ENCODE peak calls at places on chromosomes 1 and 21, in eight cellular contexts. Y is GM23338, R is IMR-90, F is adrenal gland, P is fibroblast of villous mesenchyme, K is fibroblast of lung, D is cardiac muscle cell, Q is A549. I is an unnamed sample.

GRCh38 chr1:67889940-67890567 is 56.8 kb upstream of the GNG12 start:
- DNase-seq in Y (no peak), R (peak), F (peak), P (peak), K (peak), D (no peak), Q (peak), I (peak)

GRCh38 chr1:159937014-159937750 is 8.2 kb downstream of the IGSF9 start:
- DNase-seq in Y (peak), R (no peak), F (no peak), P (no peak), K (no peak), D (no peak), Q (no peak), I (no peak)

GRCh38 chr1:25899792-25900191 is 6.4 kb downstream of the STMN1 start:
- DNase-seq in Y (no peak), R (no peak), F (no peak), P (no peak), K (no peak), D (no peak), Q (no peak), I (peak)

GRCh38 chr1:55059302-55060132 is 20.2 kb downstream of the PCSK9 start:
- DNase-seq in Y (no peak), R (no peak), F (no peak), P (no peak), K (no peak), D (no peak), Q (no peak), I (no peak)

GRCh38 chr1:56135069-56135863 is 444.1 kb downstream of the PLPP3 start:
- DNase-seq in Y (no peak), R (peak), F (no peak), P (no peak), K (no peak), D (no peak), Q (no peak), I (peak)

GRCh38 chr1:38140025-38140487 is 93.5 kb upstream of the POU3F1 start:
- DNase-seq in Y (peak), R (peak), F (no peak), P (peak), K (no peak), D (no peak), Q (no peak), I (no peak)

GRCh38 chr1:218462591-218462990 is 117.5 kb downstream of the TGFB2 start:
- DNase-seq in Y (no peak), R (no peak), F (no peak), P (peak), K (no peak), D (no peak), Q (no peak), I (no peak)

GRCh38 chr21:27110956-27111355 is 144.1 kb upstream of the ADAMTS5 start:
- DNase-seq in Y (no peak), R (no peak), F (no peak), P (no peak), K (no peak), D (no peak), Q (no peak), I (no peak)

GRCh38 chr1:227775841-227776240 is 39.6 kb upstream of the PRSS38 start:
- DNase-seq in Y (no peak), R (no peak), F (no peak), P (no peak), K (no peak), D (no peak), Q (no peak), I (no peak)

GRCh38 chr1:200464784-200465400 is 55.1 kb upstream of the ZNF281 start:
- DNase-seq in Y (no peak), R (no peak), F (no peak), P (no peak), K (no peak), D (no peak), Q (no peak), I (no peak)

GRCh38 chr1:200473698-200474371 is 64.0 kb upstream of the ZNF281 start:
- DNase-seq in Y (no peak), R (no peak), F (no peak), P (peak), K (peak), D (peak), Q (no peak), I (peak)

GRCh38 chr1:200471739-200472138 is 61.9 kb upstream of the ZNF281 start:
- DNase-seq in Y (no peak), R (no peak), F (no peak), P (no peak), K (no peak), D (no peak), Q (no peak), I (no peak)

DNA sequence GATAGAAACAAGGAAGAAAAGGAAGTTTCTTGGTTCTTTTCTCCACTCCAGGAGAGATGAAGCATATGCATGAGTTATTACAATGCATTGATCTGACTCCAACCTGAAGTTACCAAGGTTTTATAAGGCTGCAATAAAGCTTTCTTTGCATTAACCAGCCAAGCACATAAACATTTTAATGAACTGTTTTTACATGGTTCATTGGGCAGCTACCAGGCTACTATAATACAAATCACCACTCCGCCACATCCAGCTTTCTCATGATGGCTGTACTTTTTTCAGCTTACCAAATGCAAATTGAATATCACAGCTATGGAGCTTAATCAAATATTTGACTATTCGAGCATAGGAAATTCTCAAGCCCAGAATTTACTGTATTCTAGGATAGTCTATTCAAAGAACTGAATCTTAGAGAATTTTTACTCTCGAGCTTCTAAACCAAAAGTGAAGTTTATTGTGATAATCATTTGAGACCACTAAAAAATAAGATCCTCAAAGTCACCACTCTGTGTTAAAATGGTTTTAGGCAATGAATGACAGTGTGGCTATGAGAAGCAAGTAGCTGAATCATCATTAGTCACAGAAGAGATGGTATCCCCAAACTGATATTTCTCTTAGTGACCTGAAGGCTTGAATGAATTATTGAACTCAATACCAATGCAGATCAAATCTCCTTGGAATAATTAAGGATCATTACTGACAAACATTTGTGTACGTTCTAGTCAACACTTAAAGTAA is 58.6 kb upstream of the ZNF281 start:
- DNase-seq in Y (no peak), R (peak), F (no peak), P (no peak), K (no peak), D (no peak), Q (no peak), I (no peak)
- H3K4me3 ChIP-seq in Y (no peak), R (no peak), F (no peak), P (no peak), K (no peak), D (no peak), Q (no peak), I (no peak)

GRCh38 chr1:34166191-34167090 is 1.4 kb upstream of the CSMD2 start:
- DNase-seq in Y (peak), R (no peak), F (peak), P (no peak), K (no peak), D (no peak), Q (no peak), I (peak)

GRCh38 chr1:34165422-34165921 is 442 bp upstream of the CSMD2 start:
- DNase-seq in Y (peak), R (no peak), F (no peak), P (peak), K (no peak), D (no peak), Q (no peak), I (peak)

GRCh38 chr1:34162852-34163766 is 1.9 kb downstream of the CSMD2 start:
- DNase-seq in Y (peak), R (peak), F (peak), P (peak), K (peak), D (peak), Q (peak), I (peak)

GRCh38 chr1:34163792-34164509 is 1.1 kb downstream of the CSMD2 start:
- DNase-seq in Y (peak), R (no peak), F (peak), P (no peak), K (no peak), D (peak), Q (no peak), I (peak)

GRCh38 chr1:34164510-34165381 is at the start of gene CSMD2:
- DNase-seq in Y (peak), R (peak), F (peak), P (peak), K (peak), D (peak), Q (no peak), I (peak)
- TF ChIP-seq CTCF in Y (no peak), R (no peak), F (no peak), P (no peak), K (no peak), D (no peak), Q (no peak), I (no peak)

GRCh38 chr1:45353685-45354084 is 13.4 kb upstream of the MUTYH start:
- DNase-seq in Y (no peak), R (no peak), F (no peak), P (no peak), K (no peak), D (no peak), Q (no peak), I (no peak)

GRCh38 chr1:45354838-45355237 is 14.6 kb upstream of the MUTYH start:
- DNase-seq in Y (no peak), R (no peak), F (no peak), P (no peak), K (no peak), D (no peak), Q (no peak), I (no peak)

GRCh38 chr1:45356186-45356585 is 15.9 kb upstream of the MUTYH start:
- DNase-seq in Y (no peak), R (peak), F (no peak), P (no peak), K (no peak), D (no peak), Q (no peak), I (no peak)

GRCh38 chr1:45351508-45351907 is 11.3 kb upstream of the MUTYH start:
- DNase-seq in Y (no peak), R (no peak), F (no peak), P (no peak), K (no peak), D (no peak), Q (no peak), I (no peak)

DNA sequence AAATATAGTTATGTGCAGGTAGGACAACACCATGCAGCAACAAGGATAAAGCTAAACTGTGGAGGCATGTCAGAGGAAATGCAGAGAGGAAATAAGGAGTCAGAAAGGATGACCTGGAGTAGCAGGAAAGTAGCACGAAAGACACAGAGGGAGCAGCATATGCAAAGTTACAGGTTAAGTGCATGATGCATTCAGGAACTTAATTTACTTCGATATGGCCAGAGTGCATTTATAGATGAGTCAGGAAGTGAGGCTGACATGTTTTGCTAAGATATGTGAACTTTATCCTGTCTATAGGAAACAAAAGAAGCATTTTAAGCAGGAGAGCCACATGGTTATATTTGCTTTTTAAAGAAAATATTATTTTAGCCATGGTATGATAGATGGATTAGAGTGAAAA is 15.4 kb upstream of the MUTYH start:
- DNase-seq in Y (no peak), R (peak), F (no peak), P (no peak), K (no peak), D (no peak), Q (no peak), I (no peak)
- H3K4me3 ChIP-seq in Y (no peak), R (no peak), F (no peak), P (no peak), K (no peak), D (no peak), Q (no peak), I (no peak)

DNA sequence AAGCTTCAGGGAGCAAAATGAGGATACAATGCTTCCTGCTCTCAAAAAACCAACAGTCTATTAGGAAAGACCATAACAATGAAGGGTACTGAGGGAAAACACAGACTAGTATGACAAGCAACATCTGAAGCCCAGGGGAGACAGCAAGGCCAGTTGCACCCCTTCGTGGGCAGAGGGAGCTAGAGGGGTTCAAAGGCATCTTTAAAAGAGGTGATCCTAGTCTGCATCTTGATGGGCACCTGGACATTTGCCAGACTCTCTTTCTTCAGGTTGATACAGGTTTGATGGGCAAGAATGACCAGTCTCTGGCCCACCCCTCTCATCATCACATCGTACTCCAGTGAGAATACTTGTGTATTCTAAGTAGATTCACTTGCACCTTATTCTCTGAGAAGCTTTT is 177.7 kb downstream of the VAV3 start:
- DNase-seq in Y (peak), R (no peak), F (no peak), P (no peak), K (no peak), D (no peak), Q (no peak), I (no peak)
- TF ChIP-seq CTCF in Y (peak), R (no peak), F (no peak), P (no peak), K (peak), D (peak), Q (no peak), I (no peak)

GRCh38 chr1:52665173-52666020 is 32.4 kb downstream of the SHISAL2A start:
- DNase-seq in Y (no peak), R (no peak), F (no peak), P (no peak), K (no peak), D (no peak), Q (no peak), I (no peak)

GRCh38 chr1:52660807-52661206 is 27.8 kb downstream of the SHISAL2A start:
- DNase-seq in Y (no peak), R (no peak), F (no peak), P (no peak), K (no peak), D (no peak), Q (no peak), I (no peak)

GRCh38 chr1:52663716-52664115 is 30.7 kb downstream of the SHISAL2A start:
- DNase-seq in Y (no peak), R (no peak), F (no peak), P (no peak), K (peak), D (no peak), Q (no peak), I (no peak)

GRCh38 chr1:52659851-52660596 is 27.1 kb downstream of the SHISAL2A start:
- DNase-seq in Y (peak), R (no peak), F (no peak), P (no peak), K (no peak), D (no peak), Q (no peak), I (no peak)

GRCh38 chr1:52662645-52663313 is 29.8 kb downstream of the SHISAL2A start:
- DNase-seq in Y (peak), R (peak), F (no peak), P (peak), K (peak), D (peak), Q (peak), I (no peak)
- H3K4me3 ChIP-seq in Y (peak), R (no peak), F (no peak), P (no peak), K (no peak), D (no peak), Q (no peak), I (no peak)

I was measured in AG10803.